ENCODE peak calls at places on chromosome 17, in eight cellular contexts. One of them, this sample, is unnamed.

GRCh38 chr17:10018461-10018891 is 113.4 kb upstream of the RCVRN start:
- DNase-seq in stomach: no peak
- DNase-seq in CD4-positive, alpha-beta T cell: no peak
- DNase-seq in heart right ventricle: no peak
- DNase-seq in hepatocyte: no peak
- DNase-seq in testis: no peak
- DNase-seq in endodermal cell: no peak
- DNase-seq in lower lobe of right lung: no peak
- DNase-seq in this sample: no peak

GRCh38 chr17:2406903-2407790 is 6.3 kb upstream of the MNT start:
- DNase-seq in stomach: peak
- DNase-seq in CD4-positive, alpha-beta T cell: no peak
- DNase-seq in heart right ventricle: peak
- DNase-seq in hepatocyte: peak
- DNase-seq in testis: peak
- DNase-seq in endodermal cell: peak
- DNase-seq in lower lobe of right lung: peak
- DNase-seq in this sample: peak

GRCh38 chr17:62405451-62405850 is 18.2 kb upstream of the METTL2A start:
- DNase-seq in stomach: no peak
- DNase-seq in CD4-positive, alpha-beta T cell: no peak
- DNase-seq in heart right ventricle: no peak
- DNase-seq in hepatocyte: no peak
- DNase-seq in testis: no peak
- DNase-seq in endodermal cell: no peak
- DNase-seq in lower lobe of right lung: no peak
- DNase-seq in this sample: no peak

GRCh38 chr17:3890082-3890892 is 2.6 kb downstream of the CAMKK1 start:
- DNase-seq in stomach: peak
- DNase-seq in CD4-positive, alpha-beta T cell: no peak
- DNase-seq in heart right ventricle: peak
- DNase-seq in hepatocyte: peak
- DNase-seq in testis: peak
- DNase-seq in endodermal cell: peak
- DNase-seq in lower lobe of right lung: peak
- DNase-seq in this sample: peak

GRCh38 chr17:28391401-28391800 is 14.6 kb downstream of the SLC46A1 start:
- DNase-seq in stomach: no peak
- DNase-seq in CD4-positive, alpha-beta T cell: no peak
- DNase-seq in heart right ventricle: no peak
- DNase-seq in hepatocyte: peak
- DNase-seq in testis: no peak
- DNase-seq in endodermal cell: no peak
- DNase-seq in lower lobe of right lung: no peak
- DNase-seq in this sample: no peak

GRCh38 chr17:63928172-63928666 is 3.9 kb downstream of the CD79B start:
- DNase-seq in stomach: no peak
- DNase-seq in CD4-positive, alpha-beta T cell: no peak
- DNase-seq in heart right ventricle: no peak
- DNase-seq in hepatocyte: no peak
- DNase-seq in testis: no peak
- DNase-seq in endodermal cell: no peak
- DNase-seq in lower lobe of right lung: no peak
- DNase-seq in this sample: no peak

GRCh38 chr17:67557921-67558320 is 159.8 kb upstream of the NOL11 start:
- DNase-seq in stomach: no peak
- DNase-seq in CD4-positive, alpha-beta T cell: no peak
- DNase-seq in heart right ventricle: no peak
- DNase-seq in hepatocyte: no peak
- DNase-seq in testis: no peak
- DNase-seq in endodermal cell: peak
- DNase-seq in lower lobe of right lung: no peak
- DNase-seq in this sample: no peak

GRCh38 chr17:74089869-74090464 is 113.5 kb upstream of the RPL38 start:
- DNase-seq in stomach: peak
- DNase-seq in CD4-positive, alpha-beta T cell: no peak
- DNase-seq in heart right ventricle: no peak
- DNase-seq in hepatocyte: peak
- DNase-seq in testis: peak
- DNase-seq in endodermal cell: peak
- DNase-seq in lower lobe of right lung: peak
- DNase-seq in this sample: peak

GRCh38 chr17:17506181-17506741 is 10.1 kb upstream of the RASD1 start:
- DNase-seq in stomach: no peak
- DNase-seq in CD4-positive, alpha-beta T cell: no peak
- DNase-seq in heart right ventricle: no peak
- DNase-seq in hepatocyte: no peak
- DNase-seq in testis: no peak
- DNase-seq in endodermal cell: no peak
- DNase-seq in lower lobe of right lung: peak
- DNase-seq in this sample: no peak

GRCh38 chr17:49061524-49061943 is 64.3 kb downstream of the IGF2BP1 start:
- DNase-seq in stomach: no peak
- DNase-seq in CD4-positive, alpha-beta T cell: no peak
- DNase-seq in heart right ventricle: no peak
- DNase-seq in hepatocyte: no peak
- DNase-seq in testis: no peak
- DNase-seq in endodermal cell: no peak
- DNase-seq in lower lobe of right lung: no peak
- DNase-seq in this sample: no peak

GRCh38 chr17:72699566-72699965 is 392.9 kb downstream of the SLC39A11 start:
- DNase-seq in stomach: no peak
- DNase-seq in CD4-positive, alpha-beta T cell: no peak
- DNase-seq in heart right ventricle: no peak
- DNase-seq in hepatocyte: no peak
- DNase-seq in testis: peak
- DNase-seq in endodermal cell: no peak
- DNase-seq in lower lobe of right lung: no peak
- DNase-seq in this sample: no peak

GRCh38 chr17:8222380-8222629 is 11.9 kb upstream of the AURKB start:
- DNase-seq in stomach: no peak
- DNase-seq in CD4-positive, alpha-beta T cell: no peak
- DNase-seq in heart right ventricle: no peak
- DNase-seq in hepatocyte: no peak
- DNase-seq in testis: no peak
- DNase-seq in endodermal cell: peak
- DNase-seq in lower lobe of right lung: no peak
- DNase-seq in this sample: no peak

GRCh38 chr17:68567035-68567434 is 34.1 kb downstream of the FAM20A start:
- DNase-seq in stomach: no peak
- DNase-seq in CD4-positive, alpha-beta T cell: no peak
- DNase-seq in heart right ventricle: no peak
- DNase-seq in hepatocyte: peak
- DNase-seq in testis: no peak
- DNase-seq in endodermal cell: no peak
- DNase-seq in lower lobe of right lung: no peak
- DNase-seq in this sample: no peak

GRCh38 chr17:6455321-6455705 is 11.1 kb downstream of the PIMREG start:
- DNase-seq in stomach: peak
- DNase-seq in CD4-positive, alpha-beta T cell: peak
- DNase-seq in heart right ventricle: no peak
- DNase-seq in hepatocyte: peak
- DNase-seq in testis: no peak
- DNase-seq in endodermal cell: no peak
- DNase-seq in lower lobe of right lung: peak
- DNase-seq in this sample: no peak

GRCh38 chr17:5539286-5539685 is 45.0 kb downstream of the NLRP1 start:
- DNase-seq in stomach: no peak
- DNase-seq in CD4-positive, alpha-beta T cell: no peak
- DNase-seq in heart right ventricle: no peak
- DNase-seq in hepatocyte: no peak
- DNase-seq in testis: no peak
- DNase-seq in endodermal cell: no peak
- DNase-seq in lower lobe of right lung: no peak
- DNase-seq in this sample: no peak

GRCh38 chr17:49401971-49402491 is 12.7 kb downstream of the PHB1 start:
- DNase-seq in stomach: no peak
- DNase-seq in CD4-positive, alpha-beta T cell: no peak
- DNase-seq in heart right ventricle: no peak
- DNase-seq in hepatocyte: no peak
- DNase-seq in testis: peak
- DNase-seq in endodermal cell: peak
- DNase-seq in lower lobe of right lung: no peak
- DNase-seq in this sample: no peak

GRCh38 chr17:29181226-29181625 is 1.0 kb upstream of the MYO18A start:
- DNase-seq in stomach: no peak
- DNase-seq in CD4-positive, alpha-beta T cell: no peak
- DNase-seq in heart right ventricle: no peak
- DNase-seq in hepatocyte: no peak
- DNase-seq in testis: no peak
- DNase-seq in endodermal cell: no peak
- DNase-seq in lower lobe of right lung: no peak
- DNase-seq in this sample: peak

GRCh38 chr17:8503368-8503767 is 67.7 kb downstream of the NDEL1 start:
- DNase-seq in stomach: no peak
- DNase-seq in CD4-positive, alpha-beta T cell: no peak
- DNase-seq in heart right ventricle: no peak
- DNase-seq in hepatocyte: no peak
- DNase-seq in testis: no peak
- DNase-seq in endodermal cell: no peak
- DNase-seq in lower lobe of right lung: no peak
- DNase-seq in this sample: no peak

GRCh38 chr17:55722016-55722706 is 503 bp downstream of the TMEM100 start:
- DNase-seq in stomach: no peak
- DNase-seq in CD4-positive, alpha-beta T cell: no peak
- DNase-seq in heart right ventricle: no peak
- DNase-seq in hepatocyte: no peak
- DNase-seq in testis: no peak
- DNase-seq in endodermal cell: no peak
- DNase-seq in lower lobe of right lung: no peak
- DNase-seq in this sample: no peak

GRCh38 chr17:7893226-7893880 is 4.8 kb downstream of the CHD3 start:
- DNase-seq in stomach: no peak
- DNase-seq in CD4-positive, alpha-beta T cell: no peak
- DNase-seq in heart right ventricle: no peak
- DNase-seq in hepatocyte: no peak
- DNase-seq in testis: no peak
- DNase-seq in endodermal cell: peak
- DNase-seq in lower lobe of right lung: no peak
- DNase-seq in this sample: no peak

GRCh38 chr17:61188081-61188480 is 211.6 kb upstream of the TBX2 start:
- DNase-seq in stomach: no peak
- DNase-seq in CD4-positive, alpha-beta T cell: no peak
- DNase-seq in heart right ventricle: no peak
- DNase-seq in hepatocyte: no peak
- DNase-seq in testis: no peak
- DNase-seq in endodermal cell: no peak
- DNase-seq in lower lobe of right lung: no peak
- DNase-seq in this sample: no peak

GRCh38 chr17:4198995-4199394 is 56.0 kb downstream of the CYB5D2 start:
- DNase-seq in stomach: no peak
- DNase-seq in CD4-positive, alpha-beta T cell: no peak
- DNase-seq in heart right ventricle: no peak
- DNase-seq in hepatocyte: no peak
- DNase-seq in testis: no peak
- DNase-seq in endodermal cell: no peak
- DNase-seq in lower lobe of right lung: no peak
- DNase-seq in this sample: no peak

GRCh38 chr17:19771971-19772630 is 24.0 kb upstream of the ALDH3A1 start:
- DNase-seq in stomach: no peak
- DNase-seq in CD4-positive, alpha-beta T cell: peak
- DNase-seq in heart right ventricle: no peak
- DNase-seq in hepatocyte: no peak
- DNase-seq in testis: no peak
- DNase-seq in endodermal cell: no peak
- DNase-seq in lower lobe of right lung: no peak
- DNase-seq in this sample: no peak
- H3K27ac ChIP-seq in stomach: no peak
- H3K27ac ChIP-seq in CD4-positive, alpha-beta T cell: peak
- H3K27ac ChIP-seq in heart right ventricle: no peak
- H3K27ac ChIP-seq in hepatocyte: no peak
- H3K27ac ChIP-seq in testis: no peak
- H3K27ac ChIP-seq in endodermal cell: no peak
- H3K27ac ChIP-seq in lower lobe of right lung: no peak
- H3K27ac ChIP-seq in this sample: no peak

GRCh38 chr17:11150946-11151345 is 90.1 kb upstream of the SHISA6 start:
- DNase-seq in stomach: no peak
- DNase-seq in CD4-positive, alpha-beta T cell: no peak
- DNase-seq in heart right ventricle: no peak
- DNase-seq in hepatocyte: no peak
- DNase-seq in testis: peak
- DNase-seq in endodermal cell: no peak
- DNase-seq in lower lobe of right lung: no peak
- DNase-seq in this sample: no peak
- H3K27ac ChIP-seq in stomach: no peak
- H3K27ac ChIP-seq in CD4-positive, alpha-beta T cell: no peak
- H3K27ac ChIP-seq in heart right ventricle: no peak
- H3K27ac ChIP-seq in hepatocyte: no peak
- H3K27ac ChIP-seq in testis: no peak
- H3K27ac ChIP-seq in endodermal cell: no peak
- H3K27ac ChIP-seq in lower lobe of right lung: no peak
- H3K27ac ChIP-seq in this sample: no peak

DNA sequence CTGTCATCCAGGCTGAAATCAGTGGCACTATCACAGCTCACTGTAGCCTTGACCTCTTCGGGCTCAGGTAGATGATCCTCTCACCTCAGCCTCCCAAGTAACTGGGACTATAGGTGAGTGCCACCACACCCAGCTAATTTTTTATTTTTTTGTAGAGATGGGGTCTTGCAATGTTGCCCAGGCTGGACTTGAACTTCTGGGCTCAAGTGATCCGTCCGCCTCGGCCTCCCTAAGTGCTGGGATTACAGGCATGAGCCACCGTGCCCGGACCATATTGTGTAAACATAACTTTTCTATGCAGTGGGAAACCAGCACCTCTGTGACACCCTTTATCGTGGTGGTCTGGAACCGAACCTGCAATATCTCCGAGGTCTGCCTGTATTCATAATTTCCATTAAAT is 11.2 kb upstream of the CSF3 start:
- DNase-seq in stomach: no peak
- DNase-seq in CD4-positive, alpha-beta T cell: no peak
- DNase-seq in heart right ventricle: no peak
- DNase-seq in hepatocyte: no peak
- DNase-seq in testis: no peak
- DNase-seq in endodermal cell: no peak
- DNase-seq in lower lobe of right lung: no peak
- DNase-seq in this sample: no peak
- H3K27ac ChIP-seq in stomach: no peak
- H3K27ac ChIP-seq in CD4-positive, alpha-beta T cell: no peak
- H3K27ac ChIP-seq in heart right ventricle: no peak
- H3K27ac ChIP-seq in hepatocyte: no peak
- H3K27ac ChIP-seq in testis: no peak
- H3K27ac ChIP-seq in endodermal cell: no peak
- H3K27ac ChIP-seq in lower lobe of right lung: no peak
- H3K27ac ChIP-seq in this sample: no peak

DNA sequence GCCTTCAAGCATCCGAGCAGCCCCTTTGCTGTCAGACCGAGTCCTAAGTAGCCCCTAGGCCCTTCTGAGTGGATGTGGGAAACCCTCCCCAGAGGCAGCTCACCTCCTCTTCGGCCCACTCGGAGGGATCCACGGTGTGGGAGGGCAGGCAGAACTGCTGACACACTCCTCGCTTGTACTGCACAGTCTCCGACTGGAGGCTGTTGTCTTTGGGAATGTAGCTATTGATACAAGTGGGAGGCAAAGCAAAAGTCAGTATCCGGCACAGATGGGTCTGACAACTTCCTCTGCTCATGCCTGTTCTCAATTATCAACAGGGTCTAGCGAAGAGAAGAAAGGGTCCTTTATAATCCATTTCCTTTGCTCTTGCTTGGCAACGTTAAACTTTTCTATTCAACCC is 25.9 kb upstream of the FOXJ1 start:
- DNase-seq in stomach: no peak
- DNase-seq in CD4-positive, alpha-beta T cell: no peak
- DNase-seq in heart right ventricle: no peak
- DNase-seq in hepatocyte: no peak
- DNase-seq in testis: peak
- DNase-seq in endodermal cell: no peak
- DNase-seq in lower lobe of right lung: no peak
- DNase-seq in this sample: no peak
- H3K27ac ChIP-seq in stomach: no peak
- H3K27ac ChIP-seq in CD4-positive, alpha-beta T cell: no peak
- H3K27ac ChIP-seq in heart right ventricle: no peak
- H3K27ac ChIP-seq in hepatocyte: no peak
- H3K27ac ChIP-seq in testis: peak
- H3K27ac ChIP-seq in endodermal cell: no peak
- H3K27ac ChIP-seq in lower lobe of right lung: no peak
- H3K27ac ChIP-seq in this sample: no peak

This sample was measured in epithelial cell of prostate.